ENCODE peak calls at places on chromosome 1, in five cellular contexts. One of them, this sample, is unnamed.

GRCh38 chr1:185488673-185489311 is 171.7 kb upstream of the IVNS1ABP start:
- DNase-seq in transverse colon: peak; percentile 64
- DNase-seq in cardiac fibroblast: no peak
- DNase-seq in fibroblast of mammary gland: no peak
- DNase-seq in HFFc6: no peak
- DNase-seq in this sample: no peak

GRCh38 chr1:218817747-218818146 is 355.9 kb upstream of the LYPLAL1 start:
- DNase-seq in transverse colon: no peak
- DNase-seq in cardiac fibroblast: peak; percentile 13
- DNase-seq in fibroblast of mammary gland: no peak
- DNase-seq in HFFc6: no peak
- DNase-seq in this sample: no peak

GRCh38 chr1:29939086-29939485 is 702.8 kb downstream of the PTPRU start:
- DNase-seq in transverse colon: no peak
- DNase-seq in cardiac fibroblast: no peak
- DNase-seq in fibroblast of mammary gland: no peak
- DNase-seq in HFFc6: no peak
- DNase-seq in this sample: no peak

GRCh38 chr1:15400627-15401026 is 9.1 kb upstream of the EFHD2 start:
- DNase-seq in transverse colon: no peak
- DNase-seq in cardiac fibroblast: no peak
- DNase-seq in fibroblast of mammary gland: no peak
- DNase-seq in HFFc6: no peak
- DNase-seq in this sample: no peak

GRCh38 chr1:223724376-223724775 is 12.0 kb downstream of the CAPN2 start:
- DNase-seq in transverse colon: no peak
- DNase-seq in cardiac fibroblast: no peak
- DNase-seq in fibroblast of mammary gland: no peak
- DNase-seq in HFFc6: no peak
- DNase-seq in this sample: peak; percentile 42

GRCh38 chr1:157105988-157106812 is 6.6 kb upstream of the ETV3L start:
- DNase-seq in transverse colon: peak; percentile 40
- DNase-seq in cardiac fibroblast: peak; percentile 65
- DNase-seq in fibroblast of mammary gland: peak; percentile 90
- DNase-seq in HFFc6: peak; percentile 79
- DNase-seq in this sample: no peak

GRCh38 chr1:117616967-117617366 is 11.1 kb downstream of the TENT5C start:
- DNase-seq in transverse colon: no peak
- DNase-seq in cardiac fibroblast: no peak
- DNase-seq in fibroblast of mammary gland: no peak
- DNase-seq in HFFc6: no peak
- DNase-seq in this sample: no peak

GRCh38 chr1:165143437-165144065 is 213.0 kb downstream of the LMX1A start:
- DNase-seq in transverse colon: peak; percentile 35
- DNase-seq in cardiac fibroblast: no peak
- DNase-seq in fibroblast of mammary gland: peak; percentile 7
- DNase-seq in HFFc6: no peak
- DNase-seq in this sample: peak; percentile 12

GRCh38 chr1:10438677-10439163 is 8.5 kb downstream of the CENPS start:
- DNase-seq in transverse colon: no peak
- DNase-seq in cardiac fibroblast: no peak
- DNase-seq in fibroblast of mammary gland: no peak
- DNase-seq in HFFc6: no peak
- DNase-seq in this sample: no peak

GRCh38 chr1:194209920-194210319 is 1023.5 kb upstream of the B3GALT2 start:
- DNase-seq in transverse colon: no peak
- DNase-seq in cardiac fibroblast: no peak
- DNase-seq in fibroblast of mammary gland: no peak
- DNase-seq in HFFc6: no peak
- DNase-seq in this sample: no peak

GRCh38 chr1:220315070-220315839 is 43.0 kb upstream of the RAB3GAP2 start:
- DNase-seq in transverse colon: no peak
- DNase-seq in cardiac fibroblast: no peak
- DNase-seq in fibroblast of mammary gland: no peak
- DNase-seq in HFFc6: no peak
- DNase-seq in this sample: no peak

GRCh38 chr1:187999973-188000372 is 1171.2 kb downstream of the PLA2G4A start:
- DNase-seq in transverse colon: no peak
- DNase-seq in cardiac fibroblast: peak; percentile 11
- DNase-seq in fibroblast of mammary gland: no peak
- DNase-seq in HFFc6: no peak
- DNase-seq in this sample: peak; percentile 10

GRCh38 chr1:61436491-61437120 is 288.3 kb downstream of the TM2D1 start:
- DNase-seq in transverse colon: no peak
- DNase-seq in cardiac fibroblast: peak; percentile 66
- DNase-seq in fibroblast of mammary gland: no peak
- DNase-seq in HFFc6: no peak
- DNase-seq in this sample: no peak

GRCh38 chr1:226674892-226675719 is 64.0 kb downstream of the ITPKB start:
- DNase-seq in transverse colon: peak; percentile 67
- DNase-seq in cardiac fibroblast: no peak
- DNase-seq in fibroblast of mammary gland: no peak
- DNase-seq in HFFc6: no peak
- DNase-seq in this sample: no peak

GRCh38 chr1:18572022-18572920 is 58.4 kb upstream of the PAX7 start:
- DNase-seq in transverse colon: no peak
- DNase-seq in cardiac fibroblast: no peak
- DNase-seq in fibroblast of mammary gland: no peak
- DNase-seq in HFFc6: no peak
- DNase-seq in this sample: no peak

GRCh38 chr1:18573170-18573569 is 57.5 kb upstream of the PAX7 start:
- DNase-seq in transverse colon: no peak
- DNase-seq in cardiac fibroblast: no peak
- DNase-seq in fibroblast of mammary gland: no peak
- DNase-seq in HFFc6: no peak
- DNase-seq in this sample: no peak

GRCh38 chr1:18578271-18578670 is 52.4 kb upstream of the PAX7 start:
- DNase-seq in transverse colon: no peak
- DNase-seq in cardiac fibroblast: no peak
- DNase-seq in fibroblast of mammary gland: no peak
- DNase-seq in HFFc6: no peak
- DNase-seq in this sample: no peak

GRCh38 chr1:18574754-18575153 is 55.9 kb upstream of the PAX7 start:
- DNase-seq in transverse colon: no peak
- DNase-seq in cardiac fibroblast: no peak
- DNase-seq in fibroblast of mammary gland: no peak
- DNase-seq in HFFc6: no peak
- DNase-seq in this sample: no peak

GRCh38 chr1:18575620-18576019 is 55.0 kb upstream of the PAX7 start:
- DNase-seq in transverse colon: peak; percentile 73
- DNase-seq in cardiac fibroblast: no peak
- DNase-seq in fibroblast of mammary gland: no peak
- DNase-seq in HFFc6: no peak
- DNase-seq in this sample: peak; percentile 79
- TF ChIP-seq CTCF in transverse colon: peak; percentile 68
- TF ChIP-seq CTCF in cardiac fibroblast: peak; percentile 66
- TF ChIP-seq CTCF in fibroblast of mammary gland: no peak
- TF ChIP-seq CTCF in HFFc6: peak; percentile 43
- TF ChIP-seq CTCF in this sample: peak; percentile 92

DNA sequence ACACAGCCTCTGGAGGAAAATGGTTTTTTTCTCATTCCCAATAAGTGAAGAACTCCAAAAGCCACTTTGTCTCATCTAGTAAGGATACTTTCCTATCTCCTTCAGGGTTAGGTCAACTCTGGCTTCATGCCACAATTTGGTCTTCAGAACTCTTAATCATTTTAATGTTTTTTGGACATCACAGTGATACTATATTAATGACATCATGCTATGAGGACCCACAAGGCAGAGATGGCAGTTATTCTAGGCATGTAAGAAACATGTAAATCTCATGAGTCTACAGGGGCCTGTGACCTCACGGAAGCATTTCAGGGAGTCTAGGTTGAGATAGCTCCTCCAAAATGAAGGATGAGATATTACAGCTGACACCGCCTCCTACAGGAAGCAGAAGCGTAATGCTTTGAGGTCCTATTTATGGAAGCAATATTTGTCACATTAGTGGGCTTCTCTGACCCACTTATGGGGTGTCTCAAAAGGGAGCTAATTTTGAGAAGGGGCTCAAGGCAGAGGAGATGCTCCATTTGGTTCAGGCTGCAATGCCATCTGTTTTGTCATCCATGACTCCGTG is 5.0 kb upstream of the GPR137B start:
- DNase-seq in transverse colon: no peak
- DNase-seq in cardiac fibroblast: no peak
- DNase-seq in fibroblast of mammary gland: no peak
- DNase-seq in HFFc6: no peak
- DNase-seq in this sample: no peak
- TF ChIP-seq CTCF in transverse colon: no peak
- TF ChIP-seq CTCF in cardiac fibroblast: no peak
- TF ChIP-seq CTCF in fibroblast of mammary gland: peak; percentile 11
- TF ChIP-seq CTCF in HFFc6: peak; percentile 40
- TF ChIP-seq CTCF in this sample: peak; percentile 22

DNA sequence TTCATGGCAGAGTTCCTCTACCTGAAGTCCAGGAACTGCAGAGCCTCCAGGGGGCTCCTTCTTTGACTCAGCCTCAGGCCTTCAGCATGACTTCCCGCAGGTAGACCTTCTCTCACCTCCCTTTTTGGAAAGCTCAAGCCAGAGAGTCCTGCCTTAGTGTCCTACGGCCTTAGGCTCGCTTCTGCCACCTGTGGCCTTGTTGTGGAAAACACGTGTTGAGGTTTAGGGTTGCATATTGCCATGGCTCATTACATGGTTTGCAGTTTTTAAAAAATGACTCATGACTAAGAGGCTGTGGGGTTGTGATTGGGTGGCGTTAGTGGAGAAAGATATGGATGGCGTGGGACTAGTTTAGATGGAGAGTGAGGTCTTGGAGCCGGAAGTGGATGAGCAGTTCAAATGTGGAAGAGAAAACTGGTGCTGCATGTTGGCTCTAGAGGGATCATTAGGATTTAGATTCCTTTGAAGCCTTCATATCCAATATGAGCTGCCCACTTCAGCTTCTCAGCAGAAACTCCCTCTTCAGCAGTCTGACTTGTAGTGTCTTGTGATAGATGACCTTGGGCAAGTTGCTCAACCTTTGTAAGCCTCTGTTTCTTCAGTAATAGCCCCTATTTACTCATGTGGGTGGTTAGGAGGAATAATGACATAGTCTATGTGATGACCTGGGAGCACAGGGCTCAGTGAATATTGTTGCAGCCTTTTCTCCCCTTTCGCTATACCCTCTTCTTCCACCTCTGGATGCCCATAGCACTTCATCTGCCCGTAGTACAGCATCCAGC is 6.5 kb upstream of the FGGY start:
- DNase-seq in transverse colon: peak; percentile 52
- DNase-seq in cardiac fibroblast: peak; percentile 52
- DNase-seq in fibroblast of mammary gland: peak; percentile 71
- DNase-seq in HFFc6: peak; percentile 27
- DNase-seq in this sample: peak; percentile 53
- TF ChIP-seq CTCF in transverse colon: peak; percentile 36
- TF ChIP-seq CTCF in cardiac fibroblast: peak; percentile 52
- TF ChIP-seq CTCF in fibroblast of mammary gland: peak; percentile 51
- TF ChIP-seq CTCF in HFFc6: peak; percentile 63
- TF ChIP-seq CTCF in this sample: peak; percentile 62

GRCh38 chr1:18157968-18158367 is 50.4 kb downstream of the IGSF21 start:
- DNase-seq in transverse colon: no peak
- DNase-seq in cardiac fibroblast: no peak
- DNase-seq in fibroblast of mammary gland: no peak
- DNase-seq in HFFc6: no peak
- DNase-seq in this sample: no peak
- TF ChIP-seq CTCF in transverse colon: no peak
- TF ChIP-seq CTCF in cardiac fibroblast: no peak
- TF ChIP-seq CTCF in fibroblast of mammary gland: no peak
- TF ChIP-seq CTCF in HFFc6: no peak
- TF ChIP-seq CTCF in this sample: no peak

GRCh38 chr1:19410393-19410792 is 74.9 kb downstream of the CAPZB start:
- DNase-seq in transverse colon: no peak
- DNase-seq in cardiac fibroblast: no peak
- DNase-seq in fibroblast of mammary gland: no peak
- DNase-seq in HFFc6: no peak
- DNase-seq in this sample: no peak
- TF ChIP-seq CTCF in transverse colon: no peak
- TF ChIP-seq CTCF in cardiac fibroblast: no peak
- TF ChIP-seq CTCF in fibroblast of mammary gland: no peak
- TF ChIP-seq CTCF in HFFc6: no peak
- TF ChIP-seq CTCF in this sample: no peak

DNA sequence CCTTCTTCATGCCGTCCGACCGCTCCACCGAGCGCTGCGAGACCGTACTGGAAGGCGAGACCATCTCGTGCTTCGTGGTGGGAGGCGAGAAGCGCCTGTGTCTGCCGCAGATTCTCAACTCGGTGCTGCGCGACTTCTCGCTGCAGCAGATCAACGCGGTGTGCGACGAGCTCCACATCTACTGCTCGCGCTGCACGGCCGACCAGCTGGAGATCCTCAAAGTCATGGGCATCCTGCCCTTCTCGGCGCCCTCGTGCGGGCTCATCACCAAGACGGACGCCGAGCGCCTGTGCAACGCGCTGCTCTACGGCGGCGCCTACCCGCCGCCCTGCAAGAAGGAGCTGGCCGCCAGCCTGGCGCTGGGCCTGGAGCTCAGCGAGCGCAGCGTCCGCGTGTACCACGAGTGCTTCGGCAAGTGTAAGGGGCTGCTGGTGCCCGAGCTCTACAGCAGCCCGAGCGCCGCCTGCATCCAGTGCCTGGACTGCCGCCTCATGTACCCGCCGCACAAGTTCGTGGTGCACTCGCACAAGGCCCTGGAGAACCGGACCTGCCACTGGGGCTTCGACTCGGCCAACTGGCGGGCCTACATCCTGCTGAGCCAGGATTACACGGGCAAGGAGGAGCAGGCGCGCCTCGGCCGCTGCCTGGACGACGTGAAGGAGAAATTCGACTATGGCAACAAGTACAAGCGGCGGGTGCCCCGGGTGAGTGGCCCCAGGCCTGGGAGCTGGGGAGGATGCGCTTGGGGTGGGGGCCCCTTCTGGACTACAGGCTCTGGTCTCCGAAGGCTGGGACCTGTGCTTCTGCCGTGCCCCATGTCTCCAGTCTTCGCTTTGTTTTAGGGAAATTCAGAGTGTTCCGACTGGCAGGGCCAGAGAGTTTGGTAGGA is 1.2 kb downstream of the SKI start:
- DNase-seq in transverse colon: peak; percentile 77
- DNase-seq in cardiac fibroblast: peak; percentile 85
- DNase-seq in fibroblast of mammary gland: peak; percentile 58
- DNase-seq in HFFc6: peak; percentile 49
- DNase-seq in this sample: peak; percentile 83
- TF ChIP-seq CTCF in transverse colon: no peak
- TF ChIP-seq CTCF in cardiac fibroblast: no peak
- TF ChIP-seq CTCF in fibroblast of mammary gland: no peak
- TF ChIP-seq CTCF in HFFc6: peak; percentile 35
- TF ChIP-seq CTCF in this sample: no peak